ENCODE peak calls at places on chromosomes 7 and 10, in eight cellular contexts. A is pancreas; B is AG09309; T is PC-3; P is BE2C; C is CD4-positive, alpha-beta T cell; X is B cell; G is left ventricle myocardium inferior. Z is an unnamed sample.

GRCh38 chr7:25391295-25391861 is 163.1 kb upstream of the NPVF start:
- DNase-seq in T (peak), A (no peak), G (no peak), B (no peak), P (no peak), C (no peak), X (no peak), Z (no peak)

GRCh38 chr10:6204063-6204340 is 1.3 kb downstream of the PFKFB3 start:
- DNase-seq in G (no peak), P (peak), A (peak), X (peak), C (peak), B (no peak), T (peak), Z (no peak)

GRCh38 chr7:23787272-23787671 is 77.3 kb downstream of the STK31 start:
- DNase-seq in A (no peak), C (no peak), B (no peak), X (no peak), P (no peak), T (no peak), G (no peak), Z (no peak)

GRCh38 chr7:41033526-41033925 is 669.4 kb downstream of the INHBA start:
- DNase-seq in P (no peak), C (no peak), X (no peak), G (no peak), B (no peak), T (no peak), A (no peak), Z (no peak)

GRCh38 chr7:8037151-8037550 is 68.6 kb downstream of the GLCCI1 start:
- DNase-seq in A (no peak), C (no peak), X (no peak), G (no peak), P (no peak), B (no peak), T (peak), Z (no peak)

GRCh38 chr10:99357691-99358090 is 28.5 kb downstream of the CNNM1 start:
- DNase-seq in A (no peak), G (no peak), X (no peak), T (no peak), P (no peak), B (no peak), C (no peak), Z (no peak)

GRCh38 chr10:4771554-4772201 is 54.3 kb upstream of the AKR1E2 start:
- DNase-seq in B (no peak), T (peak), X (no peak), C (no peak), G (no peak), A (no peak), P (no peak), Z (no peak)

GRCh38 chr10:64014281-64014680 is 493.1 kb downstream of the REEP3 start:
- DNase-seq in C (no peak), X (no peak), B (no peak), G (no peak), T (no peak), P (no peak), A (no peak), Z (no peak)

GRCh38 chr7:13742719-13743640 is 246.5 kb downstream of the ETV1 start:
- DNase-seq in C (no peak), P (peak), X (no peak), B (no peak), T (peak), G (no peak), A (no peak), Z (no peak)

GRCh38 chr10:126253613-126254002 is 134.7 kb downstream of the ADAM12 start:
- DNase-seq in G (no peak), P (no peak), B (no peak), C (no peak), A (no peak), X (no peak), T (peak), Z (no peak)

GRCh38 chr7:131190146-131190545 is 137.5 kb upstream of the MKLN1 start:
- DNase-seq in G (no peak), B (no peak), T (no peak), P (no peak), C (no peak), X (no peak), A (no peak), Z (no peak)

GRCh38 chr10:123683459-123683858 is 17.3 kb downstream of the GPR26 start:
- DNase-seq in A (no peak), G (no peak), P (no peak), C (no peak), T (no peak), X (no peak), B (no peak), Z (no peak)

GRCh38 chr10:125951290-125951689 is 54.9 kb downstream of the FANK1 start:
- DNase-seq in B (no peak), T (no peak), G (no peak), X (no peak), A (no peak), C (no peak), P (no peak), Z (no peak)

GRCh38 chr10:43046288-43046991 is 30.4 kb upstream of the RET start:
- DNase-seq in T (no peak), P (no peak), A (no peak), X (no peak), C (no peak), G (peak), B (no peak), Z (peak)

GRCh38 chr7:22884911-22885823 is 62.5 kb upstream of the TOMM7 start:
- DNase-seq in X (no peak), C (no peak), B (no peak), T (no peak), G (no peak), P (no peak), A (no peak), Z (no peak)

GRCh38 chr7:55105952-55106351 is 87.1 kb downstream of the EGFR start:
- DNase-seq in A (no peak), G (no peak), T (no peak), B (no peak), P (peak), C (no peak), X (no peak), Z (no peak)

GRCh38 chr7:107967420-107967819 is 35.5 kb downstream of the LAMB1 start:
- DNase-seq in A (no peak), G (no peak), X (no peak), P (no peak), B (no peak), T (peak), C (no peak), Z (no peak)

GRCh38 chr10:6695519-6695918 is 115.4 kb upstream of the PRKCQ start:
- DNase-seq in G (no peak), A (no peak), X (no peak), P (no peak), C (no peak), B (no peak), T (no peak), Z (no peak)

GRCh38 chr7:11710392-11710791 is 121.6 kb downstream of the THSD7A start:
- DNase-seq in B (no peak), T (no peak), G (no peak), P (no peak), X (no peak), A (no peak), C (no peak), Z (no peak)

GRCh38 chr7:16293669-16294425 is 127.5 kb downstream of the CRPPA start:
- DNase-seq in A (no peak), C (no peak), B (no peak), X (no peak), G (no peak), P (no peak), T (peak), Z (no peak)

GRCh38 chr7:98287486-98287959 is 6.0 kb downstream of the BRI3 start:
- DNase-seq in A (peak), X (no peak), T (no peak), P (no peak), B (no peak), G (no peak), C (no peak), Z (no peak)

GRCh38 chr10:69934768-69935167 is 117.9 kb upstream of the MACROH2A2 start:
- DNase-seq in G (no peak), C (no peak), P (no peak), X (no peak), B (no peak), A (no peak), T (peak), Z (no peak)
- TF ChIP-seq CTCF in G (no peak), C (no peak), P (peak), X (no peak), B (peak), A (no peak), T (peak), Z (no peak)

DNA sequence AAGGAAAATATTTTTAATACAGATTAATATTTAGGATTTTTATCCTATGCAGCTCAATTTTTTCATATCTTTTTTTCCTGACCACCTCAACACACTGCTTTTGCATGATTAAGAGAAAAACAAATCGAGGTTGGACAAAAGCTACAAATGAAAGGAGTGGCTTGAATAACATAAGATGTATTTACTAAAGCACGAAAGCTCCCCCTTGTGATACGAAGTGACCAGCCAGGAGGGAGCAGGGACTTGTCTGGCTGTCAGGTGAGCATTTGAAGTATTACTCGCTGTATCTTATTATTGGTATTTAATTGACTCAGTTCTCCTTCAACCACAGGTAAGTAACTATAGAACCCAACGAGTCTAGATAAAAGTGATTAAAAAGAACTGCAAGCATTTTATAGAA is 265.2 kb upstream of the PHF14 start:
- DNase-seq in A (no peak), G (no peak), B (no peak), T (peak), X (no peak), C (no peak), P (peak), Z (no peak)
- TF ChIP-seq CTCF in A (no peak), G (no peak), B (no peak), T (peak), X (no peak), C (no peak), P (peak), Z (no peak)

GRCh38 chr7:32058017-32058416 is 12.2 kb downstream of the PDE1C start:
- DNase-seq in B (no peak), G (no peak), C (no peak), A (no peak), P (no peak), X (no peak), T (no peak), Z (no peak)

GRCh38 chr7:32059289-32060045 is 10.7 kb downstream of the PDE1C start:
- DNase-seq in C (no peak), T (peak), A (no peak), G (no peak), B (peak), X (no peak), P (no peak), Z (no peak)

GRCh38 chr7:32063614-32064013 is 6.6 kb downstream of the PDE1C start:
- DNase-seq in B (no peak), T (no peak), G (no peak), X (no peak), C (no peak), A (no peak), P (no peak), Z (no peak)

GRCh38 chr7:32061346-32061745 is 8.9 kb downstream of the PDE1C start:
- DNase-seq in X (no peak), B (no peak), A (no peak), G (no peak), T (no peak), P (no peak), C (no peak), Z (no peak)

GRCh38 chr7:32062150-32062549 is 8.1 kb downstream of the PDE1C start:
- DNase-seq in A (peak), C (no peak), P (peak), G (no peak), T (peak), X (no peak), B (no peak), Z (no peak)
- TF ChIP-seq CTCF in A (no peak), C (no peak), P (peak), G (peak), T (peak), X (peak), B (peak), Z (peak)

GRCh38 chr7:44791278-44792219 is 4.9 kb upstream of the PPIA start:
- DNase-seq in A (no peak), C (no peak), X (no peak), G (no peak), P (no peak), B (no peak), T (no peak), Z (no peak)
- TF ChIP-seq CTCF in A (no peak), C (no peak), X (no peak), G (no peak), P (no peak), B (peak), T (peak), Z (no peak)

DNA sequence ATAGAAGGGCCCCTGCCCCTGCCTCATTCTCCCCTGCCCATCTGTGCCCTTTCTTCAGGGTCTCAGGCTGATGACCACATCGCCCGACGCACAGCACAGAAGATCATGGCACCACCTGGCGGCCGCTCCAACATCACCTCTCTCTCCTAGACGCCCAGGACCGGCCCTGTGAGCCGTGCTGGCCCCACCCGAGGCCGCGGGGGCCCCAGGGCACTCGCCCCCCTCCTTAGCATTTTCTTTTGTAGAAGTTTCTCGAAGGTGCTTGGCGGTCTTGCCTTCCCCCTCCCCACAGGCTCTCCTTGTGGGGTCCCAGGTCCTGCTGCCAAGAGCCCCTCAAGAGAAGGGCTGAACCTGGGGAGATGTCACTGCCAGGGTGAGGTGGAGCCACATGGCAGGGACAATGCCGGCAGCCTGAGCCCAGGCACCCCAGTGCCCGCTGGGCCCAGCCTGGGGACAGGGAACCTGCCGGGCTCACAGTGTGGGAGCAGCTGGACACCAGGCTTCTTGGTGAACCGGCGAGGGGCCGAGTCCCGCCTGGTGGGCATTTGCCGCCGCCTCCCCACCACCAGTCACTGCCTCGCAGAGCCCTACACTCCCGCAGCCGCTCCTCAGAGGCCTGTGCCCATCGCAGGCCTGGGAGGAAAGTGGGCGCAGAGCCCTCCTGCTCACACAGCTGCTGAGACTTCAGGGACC is 18.2 kb downstream of the DPYSL4 start:
- DNase-seq in G (no peak), A (no peak), B (no peak), P (peak), T (no peak), C (no peak), X (no peak), Z (no peak)
- TF ChIP-seq CTCF in G (no peak), A (no peak), B (no peak), P (no peak), T (no peak), C (no peak), X (no peak), Z (no peak)

GRCh38 chr7:100584046-100584676 is 1.8 kb downstream of the LRCH4 start:
- DNase-seq in B (no peak), C (no peak), G (no peak), P (no peak), T (no peak), A (no peak), X (no peak), Z (no peak)

GRCh38 chr7:100584677-100585510 is 1.0 kb downstream of the LRCH4 start:
- DNase-seq in G (peak), T (peak), B (peak), X (no peak), A (peak), C (no peak), P (no peak), Z (no peak)

GRCh38 chr7:100586266-100587025 is at the start of gene FBXO24:
- DNase-seq in B (peak), T (peak), C (peak), P (peak), G (peak), A (peak), X (peak), Z (peak)

GRCh38 chr7:100583132-100584045 is 2.5 kb downstream of the LRCH4 start:
- DNase-seq in A (no peak), T (no peak), P (no peak), X (peak), C (no peak), G (peak), B (no peak), Z (no peak)

GRCh38 chr7:100585511-100586265 is at the start of gene LRCH4:
- DNase-seq in B (no peak), P (peak), C (peak), G (no peak), X (peak), A (no peak), T (peak), Z (no peak)
- TF ChIP-seq CTCF in B (no peak), P (no peak), C (no peak), G (no peak), X (no peak), A (no peak), T (no peak), Z (no peak)

GRCh38 chr7:104271948-104272347 is 56.5 kb upstream of the LHFPL3 start:
- DNase-seq in C (no peak), P (no peak), X (no peak), A (no peak), B (no peak), T (no peak), G (no peak), Z (no peak)

GRCh38 chr7:104267701-104268368 is 60.0 kb upstream of the ORC5 start:
- DNase-seq in G (no peak), A (no peak), T (peak), B (no peak), C (no peak), X (no peak), P (no peak), Z (no peak)

GRCh38 chr7:104275900-104276299 is 52.5 kb upstream of the LHFPL3 start:
- DNase-seq in G (no peak), T (peak), C (no peak), B (no peak), X (no peak), A (no peak), P (no peak), Z (no peak)

GRCh38 chr7:104272767-104273384 is 55.5 kb upstream of the LHFPL3 start:
- DNase-seq in X (no peak), P (peak), G (no peak), C (no peak), T (peak), A (no peak), B (peak), Z (no peak)
- TF ChIP-seq CTCF in X (peak), P (peak), G (peak), C (no peak), T (peak), A (no peak), B (peak), Z (no peak)

GRCh38 chr10:84820121-84820520 is 491.7 kb downstream of the CCSER2 start:
- DNase-seq in C (no peak), P (no peak), G (no peak), A (no peak), T (peak), X (no peak), B (no peak), Z (no peak)
- TF ChIP-seq CTCF in C (no peak), P (peak), G (no peak), A (no peak), T (peak), X (no peak), B (no peak), Z (no peak)

DNA sequence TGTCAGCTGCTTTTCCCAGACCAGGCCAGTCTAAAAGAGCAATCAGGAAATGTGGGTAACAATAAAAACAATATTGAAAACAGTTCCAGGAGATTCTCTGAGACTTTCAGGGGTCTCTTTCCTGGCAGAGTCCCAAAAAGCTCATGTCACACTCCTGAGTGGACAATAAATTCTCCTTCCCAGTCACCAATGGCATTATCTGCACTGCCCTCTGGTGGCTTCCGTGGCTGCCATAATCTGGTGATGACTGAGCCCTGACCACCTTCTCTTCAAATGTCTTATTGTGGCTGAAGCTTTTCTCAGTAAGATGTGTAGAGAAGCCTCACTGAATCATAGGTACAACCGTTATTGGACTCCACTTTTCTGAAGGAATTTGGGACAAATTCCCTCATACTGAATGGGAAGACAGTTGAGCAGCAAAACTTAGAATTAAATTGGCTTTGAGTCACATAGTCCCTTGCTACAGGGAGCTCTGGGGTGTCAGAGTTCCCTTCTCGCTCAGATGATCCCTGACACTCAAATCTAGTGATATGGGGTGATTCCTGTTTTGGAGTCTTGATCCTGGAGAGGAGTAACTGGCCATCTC is 24.4 kb upstream of the ASAH2 start:
- DNase-seq in C (no peak), G (peak), B (no peak), A (peak), P (peak), T (peak), X (peak), Z (no peak)
- TF ChIP-seq CTCF in C (peak), G (peak), B (peak), A (peak), P (peak), T (peak), X (peak), Z (no peak)